ENCODE peak calls at places on chromosomes 13 and 19, in six cellular contexts. One of them, this sample, is unnamed. For H3K36me3, the result is how much of the 10 kb centered on the place peaks cover.

GRCh38 chr13:91247768-91248167 is 99.7 kb upstream of the MIR17HG start:
- DNase-seq in suprapubic skin: no peak
- DNase-seq in heart right ventricle: no peak
- DNase-seq in cardiac muscle cell: peak
- DNase-seq in transverse colon: no peak
- DNase-seq in pancreas: no peak
- DNase-seq in this sample: no peak

GRCh38 chr19:50705422-50706019 is 14.1 kb downstream of the SHANK1 start:
- DNase-seq in suprapubic skin: no peak
- DNase-seq in heart right ventricle: no peak
- DNase-seq in cardiac muscle cell: peak
- DNase-seq in transverse colon: no peak
- DNase-seq in pancreas: no peak
- DNase-seq in this sample: no peak

GRCh38 chr13:33174491-33174890 is 111.1 kb downstream of the STARD13 start:
- DNase-seq in suprapubic skin: no peak
- DNase-seq in heart right ventricle: no peak
- DNase-seq in cardiac muscle cell: no peak
- DNase-seq in transverse colon: no peak
- DNase-seq in pancreas: no peak
- DNase-seq in this sample: no peak

GRCh38 chr19:48301886-48302599 is 23.3 kb upstream of the EMP3 start:
- DNase-seq in suprapubic skin: no peak
- DNase-seq in heart right ventricle: no peak
- DNase-seq in cardiac muscle cell: no peak
- DNase-seq in transverse colon: no peak
- DNase-seq in pancreas: no peak
- DNase-seq in this sample: no peak

GRCh38 chr19:30908262-30908771 is 440.9 kb downstream of the TSHZ3 start:
- DNase-seq in suprapubic skin: no peak
- DNase-seq in heart right ventricle: no peak
- DNase-seq in cardiac muscle cell: no peak
- DNase-seq in transverse colon: no peak
- DNase-seq in pancreas: no peak
- DNase-seq in this sample: no peak

GRCh38 chr19:10812902-10813404 is 23.1 kb downstream of the TMED1 start:
- DNase-seq in suprapubic skin: no peak
- DNase-seq in heart right ventricle: peak
- DNase-seq in cardiac muscle cell: peak
- DNase-seq in transverse colon: peak
- DNase-seq in pancreas: no peak
- DNase-seq in this sample: no peak

GRCh38 chr19:47190167-47190727 is 40.8 kb downstream of the BBC3 start:
- DNase-seq in suprapubic skin: no peak
- DNase-seq in heart right ventricle: peak
- DNase-seq in cardiac muscle cell: peak
- DNase-seq in transverse colon: peak
- DNase-seq in pancreas: peak
- DNase-seq in this sample: peak

GRCh38 chr19:8105471-8105870 is 43.9 kb downstream of the FBN3 start:
- DNase-seq in suprapubic skin: no peak
- DNase-seq in heart right ventricle: no peak
- DNase-seq in cardiac muscle cell: no peak
- DNase-seq in transverse colon: no peak
- DNase-seq in pancreas: no peak
- DNase-seq in this sample: no peak

GRCh38 chr13:106859505-106859904 is 291.6 kb upstream of the ARGLU1 start:
- DNase-seq in suprapubic skin: no peak
- DNase-seq in heart right ventricle: no peak
- DNase-seq in cardiac muscle cell: no peak
- DNase-seq in transverse colon: no peak
- DNase-seq in pancreas: no peak
- DNase-seq in this sample: no peak

GRCh38 chr19:42323852-42324654 is 1.4 kb upstream of the MEGF8 start:
- DNase-seq in suprapubic skin: no peak
- DNase-seq in heart right ventricle: no peak
- DNase-seq in cardiac muscle cell: no peak
- DNase-seq in transverse colon: peak
- DNase-seq in pancreas: peak
- DNase-seq in this sample: no peak

GRCh38 chr19:51422053-51422448 is 4.6 kb upstream of the SIGLEC10 start:
- DNase-seq in suprapubic skin: peak
- DNase-seq in heart right ventricle: peak
- DNase-seq in cardiac muscle cell: peak
- DNase-seq in transverse colon: peak
- DNase-seq in pancreas: peak
- DNase-seq in this sample: peak

GRCh38 chr13:33235078-33235477 is 50.5 kb downstream of the STARD13 start:
- DNase-seq in suprapubic skin: no peak
- DNase-seq in heart right ventricle: no peak
- DNase-seq in cardiac muscle cell: peak
- DNase-seq in transverse colon: no peak
- DNase-seq in pancreas: no peak
- DNase-seq in this sample: no peak

GRCh38 chr13:77521595-77522367 is 13.7 kb upstream of the SCEL start:
- DNase-seq in suprapubic skin: no peak
- DNase-seq in heart right ventricle: no peak
- DNase-seq in cardiac muscle cell: peak
- DNase-seq in transverse colon: no peak
- DNase-seq in pancreas: no peak
- DNase-seq in this sample: no peak

GRCh38 chr19:11338569-11339253 is 746 bp downstream of the RAB3D start:
- DNase-seq in suprapubic skin: no peak
- DNase-seq in heart right ventricle: no peak
- DNase-seq in cardiac muscle cell: no peak
- DNase-seq in transverse colon: no peak
- DNase-seq in pancreas: peak
- DNase-seq in this sample: no peak

GRCh38 chr19:2552859-2553258 is 76.9 kb downstream of the GADD45B start:
- DNase-seq in suprapubic skin: no peak
- DNase-seq in heart right ventricle: no peak
- DNase-seq in cardiac muscle cell: no peak
- DNase-seq in transverse colon: peak
- DNase-seq in pancreas: no peak
- DNase-seq in this sample: no peak

GRCh38 chr13:100176781-100177389 is 88.0 kb downstream of the PCCA start:
- DNase-seq in suprapubic skin: no peak
- DNase-seq in heart right ventricle: peak
- DNase-seq in cardiac muscle cell: peak
- DNase-seq in transverse colon: no peak
- DNase-seq in pancreas: no peak
- DNase-seq in this sample: no peak

GRCh38 chr13:99059498-99060070 is 81.7 kb upstream of the DOCK9 start:
- DNase-seq in suprapubic skin: no peak
- DNase-seq in heart right ventricle: no peak
- DNase-seq in cardiac muscle cell: no peak
- DNase-seq in transverse colon: no peak
- DNase-seq in pancreas: no peak
- DNase-seq in this sample: no peak

GRCh38 chr13:113903361-113903760 is 39.5 kb upstream of the GAS6 start:
- DNase-seq in suprapubic skin: peak
- DNase-seq in heart right ventricle: no peak
- DNase-seq in cardiac muscle cell: no peak
- DNase-seq in transverse colon: no peak
- DNase-seq in pancreas: no peak
- DNase-seq in this sample: no peak

GRCh38 chr19:53897459-53897858 is 11.6 kb upstream of the CACNG7 start:
- DNase-seq in suprapubic skin: no peak
- DNase-seq in heart right ventricle: no peak
- DNase-seq in cardiac muscle cell: no peak
- DNase-seq in transverse colon: no peak
- DNase-seq in pancreas: no peak
- DNase-seq in this sample: no peak

GRCh38 chr13:46341112-46341711 is 45.8 kb downstream of the RUBCNL start:
- DNase-seq in suprapubic skin: no peak
- DNase-seq in heart right ventricle: no peak
- DNase-seq in cardiac muscle cell: peak
- DNase-seq in transverse colon: no peak
- DNase-seq in pancreas: no peak
- DNase-seq in this sample: peak

GRCh38 chr19:41456342-41456918 is 13.5 kb downstream of the ERICH4 start:
- DNase-seq in suprapubic skin: no peak
- DNase-seq in heart right ventricle: peak
- DNase-seq in cardiac muscle cell: peak
- DNase-seq in transverse colon: no peak
- DNase-seq in pancreas: no peak
- DNase-seq in this sample: no peak

GRCh38 chr13:97567510-97568243 is 133.7 kb downstream of the RAP2A start:
- DNase-seq in suprapubic skin: peak
- DNase-seq in heart right ventricle: no peak
- DNase-seq in cardiac muscle cell: peak
- DNase-seq in transverse colon: peak
- DNase-seq in pancreas: peak
- DNase-seq in this sample: no peak

GRCh38 chr19:42081584-42082258 is 5.8 kb downstream of the ZNF574 start:
- DNase-seq in suprapubic skin: no peak
- DNase-seq in heart right ventricle: no peak
- DNase-seq in cardiac muscle cell: peak
- DNase-seq in transverse colon: no peak
- DNase-seq in pancreas: no peak
- DNase-seq in this sample: no peak

GRCh38 chr13:44274838-44275237 is 98.8 kb upstream of the SERP2 start:
- DNase-seq in suprapubic skin: no peak
- DNase-seq in heart right ventricle: no peak
- DNase-seq in cardiac muscle cell: no peak
- DNase-seq in transverse colon: no peak
- DNase-seq in pancreas: no peak
- DNase-seq in this sample: no peak

GRCh38 chr13:101267656-101268055 is 148.7 kb downstream of the NALCN start:
- DNase-seq in suprapubic skin: no peak
- DNase-seq in heart right ventricle: no peak
- DNase-seq in cardiac muscle cell: no peak
- DNase-seq in transverse colon: no peak
- DNase-seq in pancreas: no peak
- DNase-seq in this sample: no peak

GRCh38 chr13:41461527-41462124 is 4.3 kb downstream of the RGCC start:
- DNase-seq in suprapubic skin: no peak
- DNase-seq in heart right ventricle: no peak
- DNase-seq in cardiac muscle cell: no peak
- DNase-seq in transverse colon: no peak
- DNase-seq in pancreas: no peak
- DNase-seq in this sample: no peak
- H3K4me3 ChIP-seq in suprapubic skin: peak
- H3K4me3 ChIP-seq in heart right ventricle: peak
- H3K4me3 ChIP-seq in cardiac muscle cell: no peak
- H3K4me3 ChIP-seq in transverse colon: no peak
- H3K4me3 ChIP-seq in pancreas: no peak
- H3K4me3 ChIP-seq in this sample: peak

GRCh38 chr19:5672708-5673459 is 7.4 kb downstream of the MICOS13 start:
- DNase-seq in suprapubic skin: no peak
- DNase-seq in heart right ventricle: no peak
- DNase-seq in cardiac muscle cell: no peak
- DNase-seq in transverse colon: no peak
- DNase-seq in pancreas: no peak
- DNase-seq in this sample: no peak

GRCh38 chr19:5676711-5677110 is 3.6 kb downstream of the MICOS13 start:
- DNase-seq in suprapubic skin: no peak
- DNase-seq in heart right ventricle: no peak
- DNase-seq in cardiac muscle cell: no peak
- DNase-seq in transverse colon: no peak
- DNase-seq in pancreas: no peak
- DNase-seq in this sample: no peak

GRCh38 chr19:5676105-5676671 is 4.1 kb downstream of the MICOS13 start:
- DNase-seq in suprapubic skin: no peak
- DNase-seq in heart right ventricle: no peak
- DNase-seq in cardiac muscle cell: no peak
- DNase-seq in transverse colon: no peak
- DNase-seq in pancreas: peak
- DNase-seq in this sample: no peak

GRCh38 chr19:5673752-5674151 is 6.6 kb downstream of the MICOS13 start:
- DNase-seq in suprapubic skin: no peak
- DNase-seq in heart right ventricle: no peak
- DNase-seq in cardiac muscle cell: no peak
- DNase-seq in transverse colon: no peak
- DNase-seq in pancreas: no peak
- DNase-seq in this sample: no peak

DNA sequence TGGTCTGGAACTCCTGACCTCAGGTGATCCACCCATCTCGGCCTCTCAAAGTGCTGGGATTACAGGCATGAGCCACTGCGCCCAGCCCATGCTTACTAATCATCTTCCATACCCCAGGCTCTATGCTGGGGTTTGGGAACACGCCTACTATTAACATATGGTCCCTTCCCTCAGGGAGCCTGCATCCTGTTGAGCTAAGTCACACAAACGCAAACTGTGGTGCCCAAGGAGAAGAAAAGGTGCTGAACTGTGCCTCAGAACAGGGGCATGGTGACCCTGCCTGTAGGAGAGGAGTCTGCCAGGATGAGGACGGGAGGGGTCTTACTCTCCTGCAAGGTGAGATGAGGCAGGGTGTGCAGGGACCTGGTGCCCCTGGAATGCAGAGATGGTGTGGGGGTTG is 5.6 kb downstream of the MICOS13 start:
- DNase-seq in suprapubic skin: no peak
- DNase-seq in heart right ventricle: no peak
- DNase-seq in cardiac muscle cell: no peak
- DNase-seq in transverse colon: no peak
- DNase-seq in pancreas: no peak
- DNase-seq in this sample: no peak
- H3K36me3 ChIP-seq in suprapubic skin: under half
- H3K36me3 ChIP-seq in heart right ventricle: under half
- H3K36me3 ChIP-seq in cardiac muscle cell: under half
- H3K36me3 ChIP-seq in transverse colon: under half
- H3K36me3 ChIP-seq in pancreas: under half
- H3K36me3 ChIP-seq in this sample: under half

GRCh38 chr19:18338471-18339001 is 1.9 kb upstream of the PGPEP1 start:
- DNase-seq in suprapubic skin: no peak
- DNase-seq in heart right ventricle: no peak
- DNase-seq in cardiac muscle cell: no peak
- DNase-seq in transverse colon: no peak
- DNase-seq in pancreas: no peak
- DNase-seq in this sample: no peak

GRCh38 chr19:18340237-18340989 is at the start of gene PGPEP1:
- DNase-seq in suprapubic skin: no peak
- DNase-seq in heart right ventricle: peak
- DNase-seq in cardiac muscle cell: peak
- DNase-seq in transverse colon: peak
- DNase-seq in pancreas: peak
- DNase-seq in this sample: peak

GRCh38 chr19:18342090-18342632 is 1.8 kb downstream of the PGPEP1 start:
- DNase-seq in suprapubic skin: no peak
- DNase-seq in heart right ventricle: no peak
- DNase-seq in cardiac muscle cell: no peak
- DNase-seq in transverse colon: no peak
- DNase-seq in pancreas: no peak
- DNase-seq in this sample: no peak

GRCh38 chr19:18340990-18341868 is 831 bp downstream of the PGPEP1 start:
- DNase-seq in suprapubic skin: peak
- DNase-seq in heart right ventricle: peak
- DNase-seq in cardiac muscle cell: peak
- DNase-seq in transverse colon: peak
- DNase-seq in pancreas: peak
- DNase-seq in this sample: no peak

GRCh38 chr19:18339703-18340102 is 695 bp upstream of the PGPEP1 start:
- DNase-seq in suprapubic skin: no peak
- DNase-seq in heart right ventricle: no peak
- DNase-seq in cardiac muscle cell: no peak
- DNase-seq in transverse colon: no peak
- DNase-seq in pancreas: no peak
- DNase-seq in this sample: no peak
- H3K27ac ChIP-seq in suprapubic skin: no peak
- H3K27ac ChIP-seq in heart right ventricle: peak
- H3K27ac ChIP-seq in cardiac muscle cell: no peak
- H3K27ac ChIP-seq in transverse colon: peak
- H3K27ac ChIP-seq in pancreas: no peak
- H3K27ac ChIP-seq in this sample: peak

GRCh38 chr19:29810504-29810871 is 1.3 kb upstream of the CCNE1 start:
- DNase-seq in suprapubic skin: no peak
- DNase-seq in heart right ventricle: peak
- DNase-seq in cardiac muscle cell: no peak
- DNase-seq in transverse colon: peak
- DNase-seq in pancreas: no peak
- DNase-seq in this sample: peak
- H3K4me3 ChIP-seq in suprapubic skin: no peak
- H3K4me3 ChIP-seq in heart right ventricle: no peak
- H3K4me3 ChIP-seq in cardiac muscle cell: no peak
- H3K4me3 ChIP-seq in transverse colon: no peak
- H3K4me3 ChIP-seq in pancreas: no peak
- H3K4me3 ChIP-seq in this sample: no peak

This sample was measured in naive thymus-derived CD4-positive, alpha-beta T cell.